ENCODE peak calls at places on chromosomes 12 and 14, in seven cellular contexts. J is transverse colon; L is pancreas; S is CD8-positive, alpha-beta memory T cell; F is choroid plexus epithelial cell; V is astrocyte of the cerebellum; I is GM12865. T is an unnamed sample.

GRCh38 chr14:100140452-100141132 is 18.9 kb downstream of the DEGS2 start:
- DNase-seq in F (peak; percentile 38), L (no peak), J (no peak), V (no peak), S (no peak), I (no peak), T (peak; percentile 20)

GRCh38 chr14:69480136-69480535 is 4.4 kb upstream of the PLEKHD1 start:
- DNase-seq in V (no peak), F (no peak), I (no peak), S (no peak), L (no peak), J (no peak), T (no peak)

GRCh38 chr14:100426331-100426730 is 103.2 kb downstream of the SLC25A47 start:
- DNase-seq in J (no peak), I (no peak), F (no peak), S (no peak), V (no peak), L (no peak), T (no peak)

GRCh38 chr12:98896938-98897337 is 251.8 kb downstream of the APAF1 start:
- DNase-seq in L (no peak), J (no peak), F (peak; percentile 30), I (peak; percentile 4), S (no peak), V (peak; percentile 31), T (peak; percentile 45)

GRCh38 chr14:100187247-100187833 is 27.9 kb upstream of the DEGS2 start:
- DNase-seq in S (no peak), I (no peak), L (no peak), J (peak; percentile 58), F (no peak), V (no peak), T (no peak)

GRCh38 chr12:4891866-4892265 is 17.8 kb upstream of the KCNA1 start:
- DNase-seq in L (no peak), F (no peak), J (no peak), S (no peak), I (no peak), V (no peak), T (no peak)

GRCh38 chr12:76223869-76224268 is 124.3 kb downstream of the BBS10 start:
- DNase-seq in V (no peak), L (no peak), I (no peak), J (no peak), F (no peak), S (no peak), T (no peak)

GRCh38 chr14:74237441-74237840 is 1.8 kb upstream of the VSX2 start:
- DNase-seq in J (no peak), L (no peak), S (no peak), F (no peak), V (no peak), I (no peak), T (no peak)

GRCh38 chr12:48021485-48022179 is 17.4 kb upstream of the COL2A1 start:
- DNase-seq in L (no peak), S (no peak), I (no peak), J (peak; percentile 55), F (no peak), V (no peak), T (no peak)

GRCh38 chr12:47725893-47726292 is 603 bp upstream of the ENDOU start:
- DNase-seq in L (no peak), F (peak; percentile 75), J (no peak), I (peak; percentile 69), V (peak; percentile 64), S (no peak), T (peak; percentile 66)

GRCh38 chr14:100408350-100409015 is 85.3 kb downstream of the SLC25A47 start:
- DNase-seq in J (no peak), L (peak; percentile 58), V (peak; percentile 73), I (no peak), S (peak; percentile 30), F (peak; percentile 93), T (peak; percentile 91)

GRCh38 chr14:33271216-33271615 is 332.5 kb downstream of the NPAS3 start:
- DNase-seq in V (peak; percentile 36), L (no peak), I (no peak), J (no peak), S (no peak), F (peak; percentile 5), T (peak; percentile 37)

GRCh38 chr14:73731111-73731510 is 16.9 kb upstream of the PNMA1 start:
- DNase-seq in F (no peak), J (no peak), I (no peak), V (no peak), S (no peak), L (no peak), T (no peak)

GRCh38 chr12:125065753-125066570 is 727 bp downstream of the AACS start:
- DNase-seq in I (no peak), L (no peak), V (no peak), J (no peak), F (no peak), S (no peak), T (no peak)

GRCh38 chr14:24789277-24789832 is 155.4 kb upstream of the GZMB start:
- DNase-seq in V (no peak), J (no peak), L (no peak), I (no peak), S (no peak), F (no peak), T (no peak)

GRCh38 chr14:35341454-35342159 is 49.4 kb downstream of the PSMA6 start:
- DNase-seq in F (peak; percentile 50), J (peak; percentile 97), I (no peak), L (peak; percentile 98), V (peak; percentile 62), S (no peak), T (peak; percentile 89)

GRCh38 chr12:65695077-65695865 is 129.0 kb upstream of the HMGA2 start:
- DNase-seq in L (peak; percentile 67), I (peak; percentile 8), F (peak; percentile 98), V (peak; percentile 95), S (no peak), J (peak; percentile 27), T (peak; percentile 99)

GRCh38 chr14:72847721-72848120 is 46.2 kb downstream of the DPF3 start:
- DNase-seq in L (no peak), J (no peak), V (no peak), I (no peak), F (no peak), S (no peak), T (no peak)

GRCh38 chr12:89960011-89960507 is 251.4 kb upstream of the ATP2B1 start:
- DNase-seq in I (peak; percentile 86), L (no peak), V (no peak), S (no peak), J (no peak), F (peak; percentile 70), T (no peak)

GRCh38 chr14:83975435-83976222 is 1554.3 kb upstream of the FLRT2 start:
- DNase-seq in S (no peak), L (peak; percentile 90), I (no peak), J (no peak), V (no peak), F (peak; percentile 31), T (no peak)

GRCh38 chr12:104697186-104697585 is 240.4 kb downstream of the CHST11 start:
- DNase-seq in S (no peak), F (no peak), J (no peak), V (no peak), L (no peak), I (no peak), T (no peak)

GRCh38 chr12:75735853-75736252 is 224.4 kb upstream of the KRR1 start:
- DNase-seq in J (no peak), S (no peak), V (no peak), L (peak; percentile 53), F (no peak), I (no peak), T (no peak)

GRCh38 chr12:113207621-113208040 is 13.6 kb upstream of the TPCN1 start:
- DNase-seq in I (peak; percentile 31), F (peak; percentile 37), L (no peak), S (peak; percentile 34), J (no peak), V (no peak), T (no peak)

GRCh38 chr12:51217133-51217967 is 512 bp downstream of the POU6F1 start:
- DNase-seq in V (no peak), I (peak; percentile 65), F (peak; percentile 26), J (peak; percentile 72), S (peak; percentile 45), L (peak; percentile 64), T (no peak)

GRCh38 chr14:101705733-101706508 is 55.6 kb upstream of the PPP2R5C start:
- DNase-seq in L (no peak), J (peak; percentile 71), F (peak; percentile 74), V (no peak), I (peak; percentile 48), S (peak; percentile 66), T (peak; percentile 8)
- H3K4me3 ChIP-seq in L (no peak overlapping the region), J (peak overlapping the region; percentile 27), F (peak overlapping the region; percentile 30), V (no peak overlapping the region), I (peak overlapping the region; percentile 37), S (no peak overlapping the region), T (no peak overlapping the region)

DNA sequence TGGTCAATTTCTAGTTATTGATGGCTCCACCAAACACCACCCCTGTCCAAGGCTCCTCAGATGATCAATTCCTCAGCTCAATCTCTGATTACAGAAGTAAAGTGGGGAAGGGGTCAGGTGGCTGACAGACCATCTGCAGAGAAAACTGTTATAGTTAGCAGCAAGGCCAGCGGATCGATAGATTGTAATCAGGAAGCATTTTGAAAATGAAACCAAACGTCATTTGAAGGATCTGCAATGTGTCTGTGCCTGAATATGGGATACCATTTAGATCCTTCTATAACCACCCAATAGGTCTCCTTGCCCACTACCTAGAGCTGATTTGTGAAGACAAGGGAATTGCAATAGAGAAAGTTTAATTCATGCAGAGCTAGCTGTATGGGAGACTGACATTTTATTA is 11.6 kb downstream of the HCAR2 start:
- DNase-seq in I (no peak), J (no peak), F (no peak), L (no peak), S (no peak), V (no peak), T (no peak)
- H3K4me3 ChIP-seq in I (no peak overlapping the region), J (no peak overlapping the region), F (no peak overlapping the region), L (no peak overlapping the region), S (no peak overlapping the region), V (no peak overlapping the region), T (no peak overlapping the region)

DNA sequence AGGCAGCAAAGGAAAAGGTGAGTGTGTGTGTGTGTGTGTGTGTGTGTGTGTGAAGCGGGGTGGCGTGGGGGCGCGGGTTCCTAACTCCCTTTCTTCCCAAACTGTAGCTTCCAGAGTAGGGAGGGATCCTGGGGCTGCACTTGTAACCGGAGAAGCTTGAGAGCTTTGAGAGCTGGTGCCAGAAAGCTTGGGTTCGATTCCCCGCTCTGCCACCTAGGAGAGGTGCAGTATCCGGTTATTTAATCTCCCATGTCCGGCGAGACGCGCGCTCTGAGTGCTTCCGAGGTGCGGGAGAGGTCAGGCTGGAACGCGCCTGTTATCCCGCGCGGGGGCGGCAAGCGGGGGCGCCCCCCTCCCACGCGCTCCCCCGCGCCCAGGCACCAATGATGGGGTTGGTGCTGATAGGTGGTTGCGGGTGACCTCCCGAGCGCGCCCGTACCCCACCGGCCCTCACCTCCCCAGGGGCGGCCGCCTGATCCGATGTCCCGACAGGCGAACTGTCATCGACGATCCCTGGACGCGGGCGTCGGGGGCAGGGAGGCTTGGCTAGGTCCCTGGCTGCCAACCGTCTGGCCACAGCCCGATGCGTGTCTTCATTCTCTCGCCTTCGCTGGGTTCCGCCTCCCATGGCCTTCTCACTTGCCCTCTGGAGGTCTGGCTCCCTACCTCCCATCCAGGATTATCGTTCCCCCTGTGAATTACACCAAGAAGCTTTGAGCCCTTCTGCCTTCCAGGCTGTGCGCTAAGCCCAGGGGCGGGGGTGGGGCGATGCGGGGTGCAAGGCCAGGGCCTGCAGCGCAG is 7.4 kb upstream of the RACGAP1 start:
- DNase-seq in L (no peak), I (no peak), V (no peak), S (no peak), F (no peak), J (no peak), T (no peak)
- H3K4me3 ChIP-seq in L (no peak overlapping the region), I (no peak overlapping the region), V (peak overlapping the region; percentile 18), S (no peak overlapping the region), F (peak overlapping the region; percentile 49), J (peak overlapping the region; percentile 13), T (peak overlapping the region; percentile 22)

GRCh38 chr14:55976219-55976618 is 142.0 kb upstream of the PELI2 start:
- DNase-seq in V (no peak), L (peak; percentile 51), I (no peak), J (peak; percentile 83), S (no peak), F (no peak), T (no peak)
- H3K4me3 ChIP-seq in V (no peak overlapping the region), L (no peak overlapping the region), I (no peak overlapping the region), J (no peak overlapping the region), S (no peak overlapping the region), F (no peak overlapping the region), T (no peak overlapping the region)

T was measured in astrocyte of the spinal cord.